ENCODE peak calls at places on chromosome 16, in seven cellular contexts. K is adrenal gland; Y is esophagus muscularis mucosa; A is transverse colon; E is CD4-positive, alpha-beta T cell; M is GM13977; V is mesothelial cell of epicardium. R is an unnamed sample.

GRCh38 chr16:31451681-31452351 is 7.5 kb upstream of the ARMC5 start:
- DNase-seq in K (peak; percentile 81), Y (no peak), A (no peak), E (no peak), M (no peak), V (no peak), R (no peak)

GRCh38 chr16:49661465-49662187 is 194.3 kb downstream of the ZNF423 start:
- DNase-seq in K (no peak), Y (no peak), A (no peak), E (no peak), M (no peak), V (no peak), R (no peak)

GRCh38 chr16:11391576-11391975 is 46.3 kb downstream of the RMI2 start:
- DNase-seq in K (no peak), Y (no peak), A (peak; percentile 32), E (no peak), M (peak; percentile 27), V (no peak), R (no peak)

GRCh38 chr16:57696240-57696639 is 1.6 kb downstream of the DRC7 start:
- DNase-seq in K (no peak), Y (no peak), A (no peak), E (no peak), M (no peak), V (no peak), R (no peak)

GRCh38 chr16:87384162-87384999 is 805 bp upstream of the FBXO31 start:
- DNase-seq in K (no peak), Y (no peak), A (peak; percentile 65), E (no peak), M (no peak), V (peak; percentile 40), R (peak; percentile 87)

GRCh38 chr16:72715267-72715666 is 332.7 kb downstream of the ZFHX3 start:
- DNase-seq in K (no peak), Y (no peak), A (no peak), E (no peak), M (no peak), V (no peak), R (no peak)

GRCh38 chr16:11740567-11740966 is 2.1 kb downstream of the TXNDC11 start:
- DNase-seq in K (no peak), Y (no peak), A (no peak), E (no peak), M (no peak), V (no peak), R (no peak)

GRCh38 chr16:87628940-87629339 is 26.6 kb downstream of the JPH3 start:
- DNase-seq in K (peak; percentile 96), Y (no peak), A (no peak), E (no peak), M (no peak), V (no peak), R (no peak)

GRCh38 chr16:74999208-74999682 is 421 bp downstream of the ZNRF1 start:
- DNase-seq in K (peak; percentile 33), Y (peak; percentile 82), A (peak; percentile 29), E (peak; percentile 1), M (peak; percentile 71), V (peak; percentile 35), R (no peak)

GRCh38 chr16:52103791-52104190 is 443.2 kb downstream of the TOX3 start:
- DNase-seq in K (no peak), Y (no peak), A (no peak), E (no peak), M (no peak), V (no peak), R (no peak)

GRCh38 chr16:86899156-86899555 is 320.8 kb downstream of the FOXL1 start:
- DNase-seq in K (no peak), Y (no peak), A (no peak), E (no peak), M (no peak), V (no peak), R (no peak)

GRCh38 chr16:543301-544164 is 16.0 kb downstream of the CAPN15 start:
- DNase-seq in K (no peak), Y (no peak), A (no peak), E (no peak), M (no peak), V (no peak), R (no peak)

GRCh38 chr16:544517-544916 is 15.7 kb upstream of the PRR35 start:
- DNase-seq in K (no peak), Y (no peak), A (no peak), E (no peak), M (no peak), V (no peak), R (no peak)

GRCh38 chr16:548586-548985 is 11.6 kb upstream of the PRR35 start:
- DNase-seq in K (no peak), Y (no peak), A (no peak), E (no peak), M (no peak), V (no peak), R (no peak)

GRCh38 chr16:549544-550263 is 10.5 kb upstream of the PRR35 start:
- DNase-seq in K (no peak), Y (no peak), A (no peak), E (no peak), M (no peak), V (no peak), R (no peak)

DNA sequence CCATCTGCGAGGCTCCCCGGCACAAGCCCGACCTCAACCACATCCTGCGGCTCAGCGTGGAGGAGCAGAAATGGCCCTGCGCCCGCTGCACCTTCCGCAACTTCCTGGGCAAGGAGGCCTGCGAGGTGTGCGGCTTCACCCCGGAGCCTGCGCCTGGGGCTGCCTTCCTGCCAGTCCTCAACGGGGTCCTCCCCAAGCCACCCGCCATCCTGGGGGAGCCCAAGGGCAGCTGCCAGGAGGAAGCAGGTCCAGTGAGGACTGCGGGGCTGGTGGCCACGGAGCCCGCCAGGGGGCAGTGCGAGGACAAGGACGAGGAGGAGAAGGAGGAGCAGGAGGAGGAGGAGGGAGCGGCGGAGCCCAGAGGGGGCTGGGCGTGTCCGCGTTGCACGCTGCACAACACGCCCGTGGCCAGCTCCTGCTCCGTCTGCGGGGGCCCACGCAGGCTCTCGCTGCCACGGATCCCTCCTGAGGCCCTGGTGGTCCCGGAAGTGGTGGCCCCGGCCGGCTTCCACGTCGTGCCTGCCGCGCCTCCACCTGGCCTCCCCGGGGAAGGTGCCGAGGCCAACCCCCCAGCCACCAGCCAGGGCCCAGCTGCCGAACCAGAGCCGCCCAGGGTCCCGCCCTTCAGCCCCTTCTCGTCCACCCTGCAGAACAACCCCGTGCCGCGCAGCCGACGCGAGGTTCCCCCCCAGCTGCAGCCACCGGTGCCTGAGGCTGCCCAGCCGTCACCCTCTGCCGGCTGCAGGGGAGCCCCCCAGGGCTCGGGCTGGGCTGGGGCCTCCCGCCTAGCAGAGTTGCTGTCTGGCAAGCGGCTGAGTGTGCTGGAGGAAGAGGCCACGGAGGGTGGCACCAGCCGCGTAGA is 13.1 kb upstream of the PRR35 start:
- DNase-seq in K (peak; percentile 87), Y (no peak), A (peak; percentile 86), E (peak; percentile 21), M (peak; percentile 85), V (peak; percentile 55), R (no peak)
- TF ChIP-seq CTCF in K (peak; percentile 81), Y (peak; percentile 44), A (peak; percentile 67), E (no peak), M (peak; percentile 91), V (peak; percentile 52), R (peak; percentile 36)

GRCh38 chr16:66385415-66385814 is 18.9 kb downstream of the CDH5 start:
- DNase-seq in K (no peak), Y (no peak), A (no peak), E (no peak), M (no peak), V (no peak), R (no peak)

GRCh38 chr16:66386629-66387622 is 20.4 kb downstream of the CDH5 start:
- DNase-seq in K (no peak), Y (no peak), A (no peak), E (no peak), M (no peak), V (peak; percentile 12), R (no peak)

GRCh38 chr16:66388350-66389139 is 22.1 kb downstream of the CDH5 start:
- DNase-seq in K (peak; percentile 3), Y (no peak), A (no peak), E (no peak), M (no peak), V (no peak), R (no peak)

GRCh38 chr16:66389256-66390175 is 23.0 kb downstream of the CDH5 start:
- DNase-seq in K (no peak), Y (no peak), A (no peak), E (no peak), M (no peak), V (no peak), R (peak; percentile 75)

GRCh38 chr16:66387817-66388332 is 21.4 kb downstream of the CDH5 start:
- DNase-seq in K (peak; percentile 6), Y (no peak), A (no peak), E (no peak), M (no peak), V (no peak), R (no peak)
- TF ChIP-seq CTCF in K (no peak), Y (no peak), A (no peak), E (no peak), M (no peak), V (no peak), R (no peak)

GRCh38 chr16:22948058-22948602 is 134.2 kb downstream of the HS3ST2 start:
- DNase-seq in K (no peak), Y (no peak), A (no peak), E (no peak), M (peak; percentile 15), V (no peak), R (no peak)

GRCh38 chr16:22946433-22946832 is 132.5 kb downstream of the HS3ST2 start:
- DNase-seq in K (no peak), Y (no peak), A (no peak), E (no peak), M (no peak), V (no peak), R (no peak)

GRCh38 chr16:22942812-22943211 is 128.8 kb downstream of the HS3ST2 start:
- DNase-seq in K (no peak), Y (no peak), A (no peak), E (no peak), M (no peak), V (no peak), R (no peak)

GRCh38 chr16:22945361-22945760 is 131.4 kb downstream of the HS3ST2 start:
- DNase-seq in K (no peak), Y (no peak), A (no peak), E (no peak), M (no peak), V (no peak), R (no peak)

DNA sequence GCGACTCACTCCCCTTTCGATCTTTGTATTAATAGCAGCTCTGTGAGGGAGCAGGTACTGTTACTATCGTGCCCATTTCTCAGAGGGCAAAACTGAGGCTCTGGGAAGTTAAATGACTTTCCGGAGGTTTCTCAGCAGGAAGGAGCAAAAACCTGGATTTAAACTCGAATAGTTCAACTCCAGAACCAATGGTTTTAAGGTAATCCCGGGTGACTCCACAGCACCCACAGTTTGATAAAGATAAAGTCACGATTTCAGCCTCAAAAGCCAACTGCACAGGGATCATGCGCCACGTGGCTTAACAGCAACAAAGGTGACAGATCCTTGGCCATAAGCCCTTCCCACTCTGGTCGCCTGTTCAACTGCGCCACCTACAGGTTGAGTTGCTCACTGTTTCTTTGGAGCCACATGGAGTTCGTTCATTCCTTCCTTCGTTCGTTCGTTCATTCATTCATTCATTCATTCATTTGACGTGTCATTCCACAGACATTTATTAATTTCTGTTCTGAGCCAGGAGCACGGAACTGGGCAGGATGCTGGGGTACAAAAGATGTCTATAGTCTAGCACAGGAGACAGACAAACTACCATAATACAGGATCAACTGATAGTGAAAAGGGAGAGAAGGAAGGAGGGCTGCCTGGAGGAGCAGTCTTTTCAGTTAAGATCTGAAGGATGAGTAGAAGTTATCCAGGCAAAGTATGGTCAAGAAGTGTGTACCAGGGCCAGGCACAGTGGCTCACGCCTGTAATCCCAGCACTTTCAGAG is 134.8 kb downstream of the HS3ST2 start:
- DNase-seq in K (peak; percentile 59), Y (peak; percentile 94), A (peak; percentile 69), E (peak; percentile 6), M (peak; percentile 78), V (no peak), R (no peak)
- TF ChIP-seq CTCF in K (peak; percentile 78), Y (peak; percentile 76), A (peak; percentile 78), E (peak; percentile 29), M (peak; percentile 77), V (peak; percentile 65), R (peak; percentile 45)

GRCh38 chr16:89378947-89379771 is 111.2 kb downstream of the ANKRD11 start:
- DNase-seq in K (peak; percentile 53), Y (no peak), A (no peak), E (no peak), M (no peak), V (no peak), R (no peak)
- TF ChIP-seq CTCF in K (no peak), Y (no peak), A (no peak), E (no peak), M (no peak), V (no peak), R (no peak)

R was measured in osteocyte.